ENCODE peak calls at places on chromosomes 13 and 19, in ten cellular contexts. Q is thoracic aorta, A is H7, G is mesendoderm, I is fibroblast of villous mesenchyme, V is adipocyte, Z is breast epithelium, F is brain microvascular endothelial cell, S is iPS DF 6.9, R is mucosa of descending colon. P is an unnamed sample.

GRCh38 chr13:25860862-25861261 is 191.0 kb downstream of the SHISA2 start:
- DNase-seq in F (peak), R (no peak), Q (no peak), A (no peak), V (peak), Z (no peak), I (no peak), G (no peak), S (no peak), P (no peak)

GRCh38 chr13:109918179-109918651 is 131.8 kb upstream of the IRS2 start:
- DNase-seq in Q (no peak), V (no peak), F (peak), Z (no peak), A (peak), S (no peak), R (no peak), G (peak), I (peak), P (no peak)

GRCh38 chr13:71079638-71080037 is 787.4 kb downstream of the DACH1 start:
- DNase-seq in A (no peak), R (no peak), G (no peak), V (no peak), F (peak), I (no peak), Q (no peak), Z (no peak), S (no peak), P (no peak)

GRCh38 chr13:27130223-27131015 is 41.2 kb downstream of the USP12 start:
- DNase-seq in Q (no peak), G (no peak), S (no peak), I (peak), F (no peak), A (no peak), Z (no peak), R (no peak), V (no peak), P (no peak)

GRCh38 chr13:19605161-19605955 is 28.1 kb upstream of the MPHOSPH8 start:
- DNase-seq in Q (no peak), F (no peak), S (no peak), I (no peak), Z (no peak), A (no peak), V (no peak), R (no peak), G (no peak), P (no peak)

GRCh38 chr13:40193290-40194203 is 472.9 kb downstream of the FOXO1 start:
- DNase-seq in F (no peak), Z (no peak), S (no peak), R (no peak), A (no peak), V (no peak), I (no peak), G (no peak), Q (peak), P (no peak)

GRCh38 chr19:14561832-14562351 is 10.0 kb downstream of the NDUFB7 start:
- DNase-seq in V (peak), I (peak), A (peak), R (no peak), Z (no peak), S (no peak), G (peak), Q (no peak), F (peak), P (no peak)

GRCh38 chr19:41321600-41322270 is 11.8 kb downstream of the CCDC97 start:
- DNase-seq in I (peak), R (no peak), Q (no peak), A (peak), G (peak), Z (no peak), V (peak), F (peak), S (no peak), P (no peak)

GRCh38 chr19:58468216-58468839 is 1.4 kb downstream of the ZNF324 start:
- DNase-seq in Q (no peak), R (no peak), V (peak), Z (no peak), I (no peak), S (no peak), A (peak), F (no peak), G (peak), P (no peak)

GRCh38 chr19:1780272-1780957 is 27.1 kb downstream of the ONECUT3 start:
- DNase-seq in G (peak), F (no peak), A (no peak), I (peak), Q (no peak), Z (no peak), V (peak), S (no peak), R (no peak), P (no peak)

GRCh38 chr19:14580623-14581237 is 2.2 kb upstream of the CLEC17A start:
- DNase-seq in S (no peak), F (no peak), Q (no peak), A (peak), Z (no peak), R (no peak), V (no peak), G (no peak), I (no peak), P (no peak)

GRCh38 chr13:48028066-48028465 is 9.5 kb upstream of the NUDT15 start:
- DNase-seq in S (no peak), V (no peak), Q (no peak), R (no peak), Z (no peak), I (no peak), F (no peak), G (no peak), A (no peak), P (no peak)

GRCh38 chr13:112183544-112184145 is 116.7 kb downstream of the SOX1 start:
- DNase-seq in Q (no peak), S (no peak), Z (no peak), V (no peak), R (no peak), G (no peak), I (no peak), F (no peak), A (no peak), P (no peak)
- H3K4me3 ChIP-seq in Q (no peak), S (no peak), Z (no peak), V (no peak), R (no peak), G (no peak), I (no peak), F (no peak), A (no peak), P (no peak)

DNA sequence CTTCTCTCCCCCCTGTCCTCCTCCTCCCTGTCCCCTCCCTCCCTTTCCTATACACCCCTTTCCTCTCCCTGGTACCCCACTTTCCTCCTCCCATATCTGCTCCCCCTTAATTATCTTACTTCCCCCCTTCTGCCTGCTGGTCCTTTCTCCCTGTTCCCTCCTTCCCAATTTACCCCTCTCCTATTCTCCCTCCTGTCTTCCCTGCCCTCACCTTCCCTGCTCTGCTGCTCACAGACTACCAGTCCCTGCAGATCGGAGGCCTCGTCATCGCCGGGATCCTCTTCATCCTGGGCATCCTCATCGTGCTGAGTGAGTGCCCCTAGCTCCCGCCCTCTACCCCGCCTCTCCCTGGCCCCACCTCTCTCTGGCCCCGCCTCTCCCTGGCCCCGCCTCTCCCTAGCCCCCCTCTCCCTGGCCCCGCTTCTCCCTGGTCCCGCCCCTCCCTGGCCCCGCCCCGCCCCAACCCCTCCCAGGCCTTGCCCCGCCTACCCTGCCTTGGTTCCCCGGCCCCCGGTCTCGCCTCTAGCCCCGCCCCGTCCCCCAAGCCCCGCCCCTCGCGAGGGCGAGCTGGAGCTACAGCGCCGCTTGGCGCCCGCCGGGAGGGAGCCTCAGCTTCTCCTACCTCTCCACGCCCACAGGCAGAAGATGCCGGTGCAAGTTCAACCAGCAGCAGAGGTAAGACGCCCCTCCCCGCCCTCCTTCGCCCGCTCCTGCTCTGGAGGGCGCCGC is 2.0 kb upstream of the FXYD7 start:
- DNase-seq in G (peak), Z (peak), V (peak), S (no peak), R (peak), A (peak), Q (peak), F (peak), I (peak), P (peak)
- H3K4me3 ChIP-seq in G (no peak), Z (peak), V (peak), S (peak), R (no peak), A (peak), Q (peak), F (no peak), I (peak), P (no peak)

DNA sequence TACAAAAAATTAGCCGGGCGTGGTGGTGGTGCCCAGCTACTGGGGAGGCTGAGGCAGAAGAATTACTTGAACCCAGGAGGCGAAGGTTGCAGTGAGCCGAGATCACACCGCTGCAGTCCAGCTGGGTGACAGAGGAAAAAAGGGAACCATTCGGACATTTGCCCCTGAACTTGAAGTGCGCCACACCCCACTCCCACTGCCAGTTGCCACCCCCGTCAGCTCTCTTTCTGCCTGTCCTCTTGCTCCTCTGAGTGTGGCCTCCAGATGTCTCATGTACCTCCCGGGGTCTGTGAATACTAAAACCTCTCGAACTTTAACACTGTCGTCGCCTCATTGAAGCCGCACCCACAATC is 4.0 kb downstream of the FPR3 start:
- DNase-seq in I (no peak), F (no peak), V (no peak), Z (no peak), A (no peak), R (peak), Q (peak), G (no peak), S (no peak), P (no peak)
- H3K4me3 ChIP-seq in I (no peak), F (no peak), V (peak), Z (no peak), A (no peak), R (no peak), Q (peak), G (no peak), S (no peak), P (no peak)

GRCh38 chr13:50129065-50129922 is 114.0 kb downstream of the KCNRG start:
- DNase-seq in S (no peak), R (no peak), F (no peak), G (peak), Q (no peak), A (peak), Z (no peak), I (no peak), V (no peak), P (no peak)
- H3K4me3 ChIP-seq in S (peak), R (no peak), F (peak), G (no peak), Q (peak), A (peak), Z (peak), I (peak), V (peak), P (no peak)

DNA sequence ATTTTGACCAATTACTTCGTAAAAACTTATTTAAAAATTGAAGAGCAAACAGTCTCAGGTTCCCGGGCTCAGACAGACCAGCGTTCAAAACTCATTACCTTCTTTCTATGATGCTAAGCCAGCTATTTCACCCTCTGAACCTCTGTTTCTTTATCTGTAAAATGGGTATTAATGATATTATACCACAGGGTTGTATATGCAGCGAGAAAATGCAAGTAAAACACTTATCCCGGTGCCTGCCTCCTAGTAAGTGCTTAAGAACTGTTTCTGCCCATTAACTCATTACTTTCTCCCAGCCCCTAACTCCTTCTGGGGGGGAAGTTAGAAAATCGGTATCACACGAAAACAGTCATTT is 410 bp upstream of the PAK4 start:
- DNase-seq in Z (no peak), S (no peak), F (no peak), R (no peak), A (no peak), I (no peak), V (no peak), G (no peak), Q (no peak), P (no peak)
- H3K4me3 ChIP-seq in Z (peak), S (no peak), F (peak), R (peak), A (no peak), I (peak), V (peak), G (no peak), Q (peak), P (peak)

DNA sequence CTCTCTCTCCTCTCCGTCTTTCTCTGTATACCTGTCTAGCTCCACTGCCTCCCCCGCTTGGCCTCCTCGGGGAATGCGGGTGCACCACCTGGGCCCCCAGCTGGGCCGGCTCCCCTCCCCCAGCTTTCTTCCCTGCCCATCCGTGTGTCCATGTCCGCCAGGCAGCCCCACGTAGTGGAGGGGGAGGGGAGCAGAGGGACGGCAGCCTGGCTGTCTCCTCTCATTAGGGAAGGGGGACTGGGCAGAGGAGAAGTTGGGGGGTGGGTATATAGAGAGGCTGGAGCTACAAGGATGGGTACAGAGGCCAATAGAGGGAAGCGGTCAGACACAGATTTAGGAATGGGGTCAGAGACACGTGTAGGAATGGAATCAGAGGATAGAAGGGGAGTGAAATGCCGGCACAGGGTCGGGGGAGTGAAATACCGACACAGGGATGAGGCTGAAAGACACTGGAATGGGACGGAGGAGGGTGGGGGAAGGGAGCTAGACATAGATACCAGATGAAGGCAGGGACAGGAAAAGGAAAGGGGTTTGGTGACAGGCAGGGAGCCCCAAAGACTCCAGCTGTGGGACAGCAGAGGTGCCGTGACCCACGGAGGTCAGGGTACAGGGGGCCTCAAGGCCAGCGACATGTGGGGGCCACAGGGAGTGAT is 2.8 kb downstream of the NECTIN2 start:
- DNase-seq in G (peak), R (peak), V (peak), I (peak), F (peak), S (no peak), Z (no peak), Q (no peak), A (peak), P (no peak)
- H3K4me3 ChIP-seq in G (peak), R (no peak), V (peak), I (peak), F (peak), S (peak), Z (peak), Q (peak), A (peak), P (peak)

GRCh38 chr19:19366691-19367396 is 38.6 kb upstream of the GATAD2A start:
- DNase-seq in V (peak), R (peak), A (peak), Q (no peak), F (peak), Z (peak), I (peak), G (peak), S (peak), P (peak)
- H3K4me3 ChIP-seq in V (no peak), R (no peak), A (no peak), Q (peak), F (no peak), Z (no peak), I (no peak), G (no peak), S (no peak), P (no peak)

DNA sequence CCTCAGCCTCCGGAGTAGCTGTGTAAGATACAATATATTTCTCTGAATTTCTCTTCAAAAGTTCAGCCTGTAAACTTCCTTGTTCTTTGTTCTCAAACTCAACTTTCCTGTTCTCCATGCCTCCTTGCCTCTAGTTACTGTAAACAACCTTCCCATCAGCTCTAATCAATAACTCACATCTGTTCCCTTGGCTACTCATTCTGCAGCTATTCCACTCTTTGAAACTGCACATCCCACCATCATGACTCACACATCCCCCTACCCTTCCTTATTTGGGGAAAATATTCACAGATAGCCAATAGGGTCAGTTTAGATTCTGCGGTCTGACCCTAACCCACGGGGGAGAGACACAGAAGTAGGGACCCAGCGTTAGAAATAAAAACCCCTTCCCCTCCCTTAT is 2.0 kb downstream of the ZNF562 start:
- DNase-seq in Z (no peak), R (no peak), G (peak), A (no peak), Q (no peak), V (no peak), S (no peak), I (no peak), F (no peak), P (no peak)
- H3K4me3 ChIP-seq in Z (no peak), R (no peak), G (no peak), A (no peak), Q (no peak), V (peak), S (no peak), I (no peak), F (no peak), P (no peak)

GRCh38 chr19:6467384-6467783 is 3.3 kb downstream of the CRB3 start:
- DNase-seq in Z (no peak), I (no peak), G (no peak), S (no peak), A (no peak), Q (no peak), V (no peak), F (no peak), R (no peak), P (no peak)

GRCh38 chr19:6465663-6466062 is 1.6 kb downstream of the CRB3 start:
- DNase-seq in Q (no peak), S (no peak), G (no peak), I (no peak), V (no peak), Z (no peak), F (no peak), A (no peak), R (no peak), P (no peak)

GRCh38 chr19:6464070-6464873 is at the start of gene CRB3:
- DNase-seq in R (peak), S (peak), Q (no peak), Z (peak), I (no peak), G (peak), V (no peak), A (peak), F (no peak), P (peak)

GRCh38 chr19:6466526-6467248 is 2.6 kb downstream of the CRB3 start:
- DNase-seq in Q (no peak), I (no peak), Z (no peak), S (no peak), G (no peak), F (no peak), R (no peak), A (no peak), V (no peak), P (no peak)

GRCh38 chr19:6465006-6465405 is 935 bp downstream of the CRB3 start:
- DNase-seq in Q (no peak), Z (no peak), G (no peak), R (no peak), S (no peak), I (no peak), A (peak), V (no peak), F (no peak), P (no peak)
- H3K4me3 ChIP-seq in Q (no peak), Z (peak), G (no peak), R (peak), S (peak), I (no peak), A (peak), V (no peak), F (no peak), P (peak)

DNA sequence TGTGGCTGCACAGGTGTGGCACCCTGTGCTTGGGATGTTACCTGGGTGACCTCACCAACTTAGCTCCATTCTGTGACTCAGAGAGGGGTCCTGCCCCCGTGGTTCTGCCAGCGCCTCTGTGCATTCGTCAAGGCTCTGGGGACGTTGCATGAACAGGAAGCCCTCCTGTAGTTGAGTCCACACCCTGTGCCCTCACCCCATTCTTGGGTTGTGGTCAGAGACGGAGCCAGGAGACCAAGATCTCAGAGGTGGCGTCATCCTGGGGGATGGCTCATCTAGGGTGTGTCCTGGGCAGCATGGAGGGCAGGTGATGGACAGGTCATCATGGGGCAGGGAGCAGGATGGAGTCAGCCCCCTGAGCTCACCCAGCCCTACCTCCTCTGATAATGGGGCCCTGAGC is 2.5 kb downstream of the COX6B2 start:
- DNase-seq in I (no peak), A (peak), V (no peak), G (no peak), Z (no peak), F (no peak), S (no peak), Q (no peak), R (no peak), P (no peak)
- H3K4me3 ChIP-seq in I (no peak), A (no peak), V (no peak), G (no peak), Z (no peak), F (no peak), S (no peak), Q (no peak), R (no peak), P (no peak)